ENCODE peak calls at places on chromosomes 2 and 18, in six cellular contexts. One of them, this sample, is unnamed.

GRCh38 chr2:20138696-20139095 is 86.2 kb downstream of the SDC1 start:
- DNase-seq in nephron progenitor cell: no peak
- DNase-seq in mesothelial cell of epicardium: no peak
- DNase-seq in NCI-H774: no peak
- DNase-seq in body of pancreas: no peak
- DNase-seq in esophagus squamous epithelium: no peak
- DNase-seq in this sample: no peak

GRCh38 chr2:26195006-26195961 is 22.4 kb downstream of the GAREM2 start:
- DNase-seq in esophagus squamous epithelium: no peak
- DNase-seq in nephron progenitor cell: no peak
- DNase-seq in mesothelial cell of epicardium: no peak
- DNase-seq in body of pancreas: no peak
- DNase-seq in NCI-H774: no peak
- DNase-seq in this sample: no peak

GRCh38 chr2:232697807-232698110 is 628 bp downstream of the GIGYF2 start:
- DNase-seq in mesothelial cell of epicardium: no peak
- DNase-seq in body of pancreas: peak
- DNase-seq in esophagus squamous epithelium: no peak
- DNase-seq in NCI-H774: no peak
- DNase-seq in nephron progenitor cell: no peak
- DNase-seq in this sample: no peak

GRCh38 chr18:21167641-21168372 is 56.2 kb upstream of the ROCK1 start:
- DNase-seq in nephron progenitor cell: peak
- DNase-seq in esophagus squamous epithelium: no peak
- DNase-seq in NCI-H774: peak
- DNase-seq in body of pancreas: peak
- DNase-seq in mesothelial cell of epicardium: no peak
- DNase-seq in this sample: no peak

GRCh38 chr18:12283256-12283655 is 24.8 kb upstream of the TUBB6 start:
- DNase-seq in nephron progenitor cell: no peak
- DNase-seq in esophagus squamous epithelium: no peak
- DNase-seq in mesothelial cell of epicardium: no peak
- DNase-seq in body of pancreas: peak
- DNase-seq in NCI-H774: no peak
- DNase-seq in this sample: no peak

GRCh38 chr2:149348291-149348690 is 17.9 kb downstream of the LYPD6 start:
- DNase-seq in nephron progenitor cell: no peak
- DNase-seq in NCI-H774: no peak
- DNase-seq in body of pancreas: no peak
- DNase-seq in mesothelial cell of epicardium: no peak
- DNase-seq in esophagus squamous epithelium: no peak
- DNase-seq in this sample: no peak

GRCh38 chr2:218826791-218827190 is 4.8 kb downstream of the PRKAG3 start:
- DNase-seq in nephron progenitor cell: no peak
- DNase-seq in NCI-H774: no peak
- DNase-seq in esophagus squamous epithelium: no peak
- DNase-seq in body of pancreas: no peak
- DNase-seq in mesothelial cell of epicardium: no peak
- DNase-seq in this sample: no peak

GRCh38 chr2:134019871-134020270 is 234.0 kb upstream of the MGAT5 start:
- DNase-seq in esophagus squamous epithelium: no peak
- DNase-seq in NCI-H774: no peak
- DNase-seq in mesothelial cell of epicardium: no peak
- DNase-seq in body of pancreas: no peak
- DNase-seq in nephron progenitor cell: no peak
- DNase-seq in this sample: no peak

GRCh38 chr18:76721207-76721996 is 101.0 kb upstream of the ZNF236 start:
- DNase-seq in NCI-H774: no peak
- DNase-seq in nephron progenitor cell: no peak
- DNase-seq in mesothelial cell of epicardium: no peak
- DNase-seq in body of pancreas: no peak
- DNase-seq in esophagus squamous epithelium: no peak
- DNase-seq in this sample: no peak

GRCh38 chr18:66495844-66496243 is 108.0 kb downstream of the CDH19 start:
- DNase-seq in esophagus squamous epithelium: no peak
- DNase-seq in mesothelial cell of epicardium: peak
- DNase-seq in nephron progenitor cell: peak
- DNase-seq in body of pancreas: peak
- DNase-seq in NCI-H774: peak
- DNase-seq in this sample: peak

GRCh38 chr2:145752091-145752806 is 1232.3 kb upstream of the ZEB2 start:
- DNase-seq in mesothelial cell of epicardium: no peak
- DNase-seq in NCI-H774: peak
- DNase-seq in body of pancreas: peak
- DNase-seq in nephron progenitor cell: peak
- DNase-seq in esophagus squamous epithelium: no peak
- DNase-seq in this sample: peak

GRCh38 chr2:64485302-64485701 is 31.3 kb downstream of the LGALSL start:
- DNase-seq in NCI-H774: no peak
- DNase-seq in mesothelial cell of epicardium: no peak
- DNase-seq in esophagus squamous epithelium: no peak
- DNase-seq in body of pancreas: no peak
- DNase-seq in nephron progenitor cell: no peak
- DNase-seq in this sample: no peak

GRCh38 chr2:54570925-54571694 is 115.0 kb downstream of the SPTBN1 start:
- DNase-seq in body of pancreas: peak
- DNase-seq in mesothelial cell of epicardium: no peak
- DNase-seq in nephron progenitor cell: no peak
- DNase-seq in esophagus squamous epithelium: no peak
- DNase-seq in NCI-H774: no peak
- DNase-seq in this sample: peak

GRCh38 chr2:163775304-163775703 is 39.5 kb upstream of the FIGN start:
- DNase-seq in mesothelial cell of epicardium: no peak
- DNase-seq in esophagus squamous epithelium: no peak
- DNase-seq in nephron progenitor cell: no peak
- DNase-seq in body of pancreas: no peak
- DNase-seq in NCI-H774: no peak
- DNase-seq in this sample: no peak

GRCh38 chr2:212905640-212906201 is 245.7 kb downstream of the IKZF2 start:
- DNase-seq in esophagus squamous epithelium: no peak
- DNase-seq in NCI-H774: no peak
- DNase-seq in mesothelial cell of epicardium: no peak
- DNase-seq in body of pancreas: no peak
- DNase-seq in nephron progenitor cell: no peak
- DNase-seq in this sample: peak